ENCODE peak calls at places on chromosomes 4 and X, in eight cellular contexts. T is fibroblast of the aortic adventitia, L is GM12864, A is GM23338, I is HFFc6, Y is cardiac fibroblast, U is AG09319, O is astrocyte of the spinal cord. M is an unnamed sample.

GRCh38 chrX:81957900-81958545 is 756.1 kb downstream of the SH3BGRL start:
- DNase-seq in L (no peak), A (peak), I (no peak), O (no peak), U (no peak), Y (no peak), T (no peak), M (no peak)

GRCh38 chr4:71009796-71010588 is 16.5 kb downstream of the DCK start:
- DNase-seq in T (peak), A (peak), L (no peak), I (no peak), U (no peak), Y (peak), O (peak), M (no peak)

GRCh38 chrX:17803449-17803848 is 57.6 kb downstream of the RAI2 start:
- DNase-seq in A (no peak), O (no peak), U (no peak), T (no peak), L (no peak), I (no peak), Y (no peak), M (no peak)

GRCh38 chrX:129115104-129115503 is 408.2 kb downstream of the SMARCA1 start:
- DNase-seq in A (peak), O (no peak), L (no peak), T (no peak), I (no peak), U (no peak), Y (peak), M (no peak)

GRCh38 chr4:186149872-186150271 is 41.5 kb upstream of the CYP4V2 start:
- DNase-seq in I (no peak), A (peak), U (no peak), O (peak), L (no peak), T (peak), Y (peak), M (peak)

GRCh38 chrX:153861733-153862300 is 24.2 kb downstream of the L1CAM start:
- DNase-seq in A (no peak), U (no peak), L (no peak), T (no peak), O (no peak), Y (no peak), I (no peak), M (no peak)

GRCh38 chr4:38015886-38016515 is 55.8 kb downstream of the PTTG2 start:
- DNase-seq in L (no peak), I (peak), U (peak), A (no peak), Y (no peak), T (no peak), O (no peak), M (no peak)

GRCh38 chr4:15707363-15707715 is 4.5 kb downstream of the BST1 start:
- DNase-seq in I (no peak), A (no peak), T (no peak), U (no peak), L (no peak), O (no peak), Y (peak), M (no peak)

GRCh38 chr4:5024673-5025072 is 5.4 kb upstream of the CYTL1 start:
- DNase-seq in L (no peak), O (no peak), T (peak), U (no peak), A (no peak), Y (peak), I (no peak), M (no peak)

GRCh38 chrX:15564981-15565579 is 35.7 kb downstream of the ACE2 start:
- DNase-seq in Y (peak), O (peak), L (peak), T (peak), A (peak), I (peak), U (peak), M (no peak)

GRCh38 chrX:136867096-136867491 is 13.4 kb downstream of the RBMX start:
- DNase-seq in A (no peak), T (peak), L (no peak), Y (peak), I (no peak), O (no peak), U (no peak), M (no peak)

GRCh38 chr4:23818097-23818648 is 71.7 kb downstream of the PPARGC1A start:
- DNase-seq in Y (no peak), O (no peak), L (no peak), T (no peak), U (no peak), I (no peak), A (no peak), M (no peak)

GRCh38 chr4:1674682-1675081 is 9.4 kb downstream of the FAM53A start:
- DNase-seq in A (no peak), O (no peak), T (no peak), L (no peak), I (no peak), Y (peak), U (no peak), M (no peak)

GRCh38 chrX:23820235-23820782 is 37.3 kb downstream of the SAT1 start:
- DNase-seq in U (no peak), T (no peak), I (peak), O (no peak), A (no peak), Y (peak), L (no peak), M (no peak)

GRCh38 chrX:153925387-153925738 is 701 bp downstream of the ARHGAP4 start:
- DNase-seq in I (no peak), Y (no peak), U (no peak), L (no peak), A (no peak), T (no peak), O (no peak), M (no peak)

GRCh38 chrX:153645921-153646481 is 1.0 kb upstream of the DUSP9 start:
- DNase-seq in A (no peak), L (no peak), Y (no peak), I (no peak), T (no peak), U (no peak), O (no peak), M (no peak)

GRCh38 chrX:11934089-11934488 is 176.1 kb downstream of the MSL3 start:
- DNase-seq in T (no peak), I (no peak), U (no peak), O (no peak), L (no peak), Y (no peak), A (no peak), M (no peak)

DNA sequence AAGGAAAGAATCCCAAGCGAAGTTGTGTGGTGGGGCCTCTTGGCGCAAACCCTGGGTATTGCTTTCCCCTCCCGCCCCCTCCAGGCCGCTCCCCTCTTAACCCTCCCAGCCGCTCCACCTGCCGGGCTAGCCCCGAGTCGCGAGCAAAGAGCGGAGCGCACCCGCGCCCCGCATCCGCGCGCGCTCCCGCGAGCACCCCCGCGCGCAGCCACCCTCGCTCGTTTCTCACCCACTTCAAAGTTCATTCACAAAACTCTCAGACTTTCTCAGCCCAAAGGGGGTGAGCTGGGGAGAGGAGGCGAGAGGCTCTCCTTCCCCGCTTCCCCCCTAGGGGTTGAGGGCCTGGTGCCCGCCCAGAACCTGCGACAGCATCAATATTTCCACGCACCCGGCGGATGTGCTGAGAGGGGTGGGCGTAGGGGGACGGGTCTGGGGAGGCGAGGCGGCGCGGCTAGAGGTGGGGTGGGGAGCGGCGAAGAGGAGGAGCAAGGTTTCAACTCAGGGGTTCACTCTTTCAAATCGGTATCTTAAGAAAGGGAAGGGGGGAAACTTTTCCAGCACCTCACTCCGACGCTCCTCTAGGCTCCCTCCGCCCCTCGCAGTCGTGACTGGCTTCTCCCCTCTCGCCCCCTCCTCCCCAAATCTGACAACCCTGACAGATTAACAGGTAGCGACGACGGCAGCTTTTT is 1.8 kb downstream of the MAML3 start:
- DNase-seq in A (peak), T (no peak), O (no peak), I (no peak), U (no peak), Y (no peak), L (no peak), M (peak)
- TF ChIP-seq CTCF in A (peak), T (no peak), O (peak), I (peak), U (peak), Y (peak), L (peak), M (peak)

DNA sequence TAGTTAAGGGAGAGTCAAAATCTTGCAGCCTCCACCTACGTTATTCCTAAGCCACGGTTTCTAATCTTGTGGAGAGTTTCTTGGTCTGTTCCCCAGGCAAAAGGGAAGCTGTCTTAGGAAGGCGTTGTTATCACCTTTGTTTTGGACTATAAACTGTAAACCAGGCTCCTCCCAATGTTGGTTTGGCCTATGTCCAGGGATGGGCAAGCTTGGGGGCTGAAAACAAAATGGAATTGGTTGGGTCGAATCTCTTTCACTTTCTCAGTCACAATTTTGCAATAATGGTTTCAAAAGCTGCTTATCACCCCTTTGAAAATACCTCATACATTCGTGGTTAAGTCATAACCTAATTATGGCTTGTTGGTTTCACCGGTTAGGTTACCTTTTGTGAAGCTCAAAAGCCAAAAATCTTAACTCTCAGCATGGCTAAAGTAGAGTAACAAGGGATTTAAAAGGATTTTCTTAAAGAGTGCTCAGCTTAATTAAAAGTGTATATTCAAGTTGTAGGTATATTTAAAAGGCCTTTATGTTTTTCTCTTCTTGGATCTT is 232.1 kb downstream of the CHM start:
- DNase-seq in I (no peak), A (no peak), O (no peak), Y (no peak), T (no peak), U (no peak), L (no peak), M (no peak)
- TF ChIP-seq CTCF in I (no peak), A (no peak), O (no peak), Y (no peak), T (no peak), U (no peak), L (no peak), M (no peak)

DNA sequence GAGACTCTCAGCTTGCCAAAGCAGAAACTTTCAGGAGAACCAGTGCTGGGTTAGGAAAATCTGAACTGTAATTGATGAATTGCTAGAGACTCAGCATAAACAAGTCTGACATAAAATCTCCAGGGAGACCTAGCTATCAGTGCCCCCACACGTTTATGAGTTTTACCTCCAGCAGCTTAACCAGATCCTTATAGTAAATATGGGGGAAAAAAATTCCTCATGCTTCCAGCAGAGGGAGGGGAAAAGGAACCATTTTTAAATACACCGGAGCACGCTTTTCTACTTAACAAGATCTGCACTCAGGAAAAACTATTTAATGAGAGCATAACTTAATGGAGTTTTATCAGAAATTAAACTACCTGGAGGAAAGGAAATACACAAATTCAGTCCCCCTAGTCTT is 1040.7 kb upstream of the INTU start:
- DNase-seq in O (peak), T (peak), A (peak), Y (peak), L (no peak), I (no peak), U (no peak), M (no peak)
- TF ChIP-seq CTCF in O (peak), T (peak), A (peak), Y (peak), L (no peak), I (peak), U (peak), M (peak)

GRCh38 chr4:189124149-189124758 is 816.4 kb upstream of the FRG1 start:
- DNase-seq in I (peak), Y (peak), U (no peak), T (no peak), L (no peak), O (peak), A (peak), M (no peak)
- TF ChIP-seq CTCF in I (peak), Y (peak), U (peak), T (peak), L (no peak), O (peak), A (peak), M (peak)

GRCh38 chr4:183503497-183504063 is 1.3 kb upstream of the ING2 start:
- DNase-seq in O (no peak), A (no peak), U (no peak), I (no peak), Y (no peak), T (no peak), L (no peak), M (no peak)

GRCh38 chr4:183504930-183505555 is at the start of gene ING2:
- DNase-seq in L (peak), A (peak), O (no peak), T (no peak), U (peak), Y (no peak), I (peak), M (no peak)

GRCh38 chr4:183506389-183506735 is 1.5 kb downstream of the ING2 start:
- DNase-seq in U (no peak), Y (no peak), A (no peak), L (no peak), I (no peak), T (no peak), O (no peak), M (no peak)

GRCh38 chr4:183505556-183506388 is 914 bp downstream of the ING2 start:
- DNase-seq in I (peak), L (peak), U (peak), T (peak), A (peak), Y (peak), O (peak), M (peak)

GRCh38 chr4:183504064-183504929 is 561 bp upstream of the ING2 start:
- DNase-seq in O (peak), L (peak), T (peak), U (peak), I (peak), Y (peak), A (peak), M (peak)
- TF ChIP-seq CTCF in O (no peak), L (no peak), T (no peak), U (peak), I (peak), Y (no peak), A (no peak), M (peak)